ENCODE peak calls at places on chromosomes 7 and 10, in nine cellular contexts. One of them, this sample, is unnamed.

GRCh38 chr10:30587522-30588031 is 42.0 kb downstream of the LYZL2 start:
- DNase-seq in stimulated activated CD4-positive, alpha-beta T cell treated with anti-CD3 and anti-CD28 coated beads, Interleukin-1b, Interleukin-23, amount 100 ng/mL, for 24 hours: no peak
- DNase-seq in activated CD8-positive, alpha-beta memory T cell treated with anti-CD3 and anti-CD28 coated beads for 1 hour: no peak
- DNase-seq in coronary artery: no peak
- DNase-seq in DMS53: peak; percentile 15
- DNase-seq in renal cortical epithelial cell: no peak
- DNase-seq in kidney epithelial cell: no peak
- DNase-seq in PC-3: no peak
- DNase-seq in OCI-LY7: peak; percentile 76
- DNase-seq in this sample: no peak

GRCh38 chr7:36287371-36288241 is 102.1 kb upstream of the ANLN start:
- DNase-seq in kidney epithelial cell: no peak
- DNase-seq in stimulated activated CD4-positive, alpha-beta T cell treated with anti-CD3 and anti-CD28 coated beads, Interleukin-1b, Interleukin-23, amount 100 ng/mL, for 24 hours: no peak
- DNase-seq in DMS53: peak; percentile 80
- DNase-seq in OCI-LY7: peak; percentile 82
- DNase-seq in PC-3: peak; percentile 67
- DNase-seq in activated CD8-positive, alpha-beta memory T cell treated with anti-CD3 and anti-CD28 coated beads for 1 hour: no peak
- DNase-seq in renal cortical epithelial cell: no peak
- DNase-seq in coronary artery: no peak
- DNase-seq in this sample: no peak

GRCh38 chr10:107157071-107157470 is 7.4 kb downstream of the SORCS1 start:
- DNase-seq in coronary artery: no peak
- DNase-seq in renal cortical epithelial cell: no peak
- DNase-seq in PC-3: no peak
- DNase-seq in kidney epithelial cell: no peak
- DNase-seq in DMS53: no peak
- DNase-seq in OCI-LY7: no peak
- DNase-seq in activated CD8-positive, alpha-beta memory T cell treated with anti-CD3 and anti-CD28 coated beads for 1 hour: no peak
- DNase-seq in stimulated activated CD4-positive, alpha-beta T cell treated with anti-CD3 and anti-CD28 coated beads, Interleukin-1b, Interleukin-23, amount 100 ng/mL, for 24 hours: no peak
- DNase-seq in this sample: no peak

GRCh38 chr10:26331376-26331775 is 106.8 kb upstream of the APBB1IP start:
- DNase-seq in renal cortical epithelial cell: peak; percentile 78
- DNase-seq in stimulated activated CD4-positive, alpha-beta T cell treated with anti-CD3 and anti-CD28 coated beads, Interleukin-1b, Interleukin-23, amount 100 ng/mL, for 24 hours: no peak
- DNase-seq in PC-3: no peak
- DNase-seq in activated CD8-positive, alpha-beta memory T cell treated with anti-CD3 and anti-CD28 coated beads for 1 hour: no peak
- DNase-seq in kidney epithelial cell: no peak
- DNase-seq in OCI-LY7: no peak
- DNase-seq in coronary artery: no peak
- DNase-seq in DMS53: no peak
- DNase-seq in this sample: no peak

GRCh38 chr7:100629117-100629711 is 12.1 kb downstream of the TFR2 start:
- DNase-seq in PC-3: peak; percentile 55
- DNase-seq in coronary artery: no peak
- DNase-seq in OCI-LY7: peak; percentile 65
- DNase-seq in stimulated activated CD4-positive, alpha-beta T cell treated with anti-CD3 and anti-CD28 coated beads, Interleukin-1b, Interleukin-23, amount 100 ng/mL, for 24 hours: no peak
- DNase-seq in renal cortical epithelial cell: no peak
- DNase-seq in kidney epithelial cell: no peak
- DNase-seq in DMS53: peak; percentile 77
- DNase-seq in activated CD8-positive, alpha-beta memory T cell treated with anti-CD3 and anti-CD28 coated beads for 1 hour: no peak
- DNase-seq in this sample: no peak

GRCh38 chr10:113179270-113179669 is 229.2 kb downstream of the TCF7L2 start:
- DNase-seq in kidney epithelial cell: no peak
- DNase-seq in activated CD8-positive, alpha-beta memory T cell treated with anti-CD3 and anti-CD28 coated beads for 1 hour: no peak
- DNase-seq in PC-3: no peak
- DNase-seq in OCI-LY7: no peak
- DNase-seq in DMS53: no peak
- DNase-seq in renal cortical epithelial cell: no peak
- DNase-seq in coronary artery: no peak
- DNase-seq in stimulated activated CD4-positive, alpha-beta T cell treated with anti-CD3 and anti-CD28 coated beads, Interleukin-1b, Interleukin-23, amount 100 ng/mL, for 24 hours: no peak
- DNase-seq in this sample: no peak

GRCh38 chr10:82826132-82826531 is 951.1 kb downstream of the NRG3 start:
- DNase-seq in PC-3: no peak
- DNase-seq in renal cortical epithelial cell: peak; percentile 10
- DNase-seq in DMS53: no peak
- DNase-seq in activated CD8-positive, alpha-beta memory T cell treated with anti-CD3 and anti-CD28 coated beads for 1 hour: no peak
- DNase-seq in coronary artery: no peak
- DNase-seq in stimulated activated CD4-positive, alpha-beta T cell treated with anti-CD3 and anti-CD28 coated beads, Interleukin-1b, Interleukin-23, amount 100 ng/mL, for 24 hours: no peak
- DNase-seq in OCI-LY7: no peak
- DNase-seq in kidney epithelial cell: no peak
- DNase-seq in this sample: peak; percentile 68

GRCh38 chr10:12755075-12755474 is 246.4 kb downstream of the CCDC3 start:
- DNase-seq in DMS53: no peak
- DNase-seq in PC-3: no peak
- DNase-seq in stimulated activated CD4-positive, alpha-beta T cell treated with anti-CD3 and anti-CD28 coated beads, Interleukin-1b, Interleukin-23, amount 100 ng/mL, for 24 hours: no peak
- DNase-seq in renal cortical epithelial cell: no peak
- DNase-seq in activated CD8-positive, alpha-beta memory T cell treated with anti-CD3 and anti-CD28 coated beads for 1 hour: no peak
- DNase-seq in coronary artery: no peak
- DNase-seq in kidney epithelial cell: no peak
- DNase-seq in OCI-LY7: no peak
- DNase-seq in this sample: no peak

GRCh38 chr7:26153823-26154783 is 2.1 kb downstream of the NFE2L3 start:
- DNase-seq in DMS53: no peak
- DNase-seq in coronary artery: no peak
- DNase-seq in renal cortical epithelial cell: peak; percentile 67
- DNase-seq in stimulated activated CD4-positive, alpha-beta T cell treated with anti-CD3 and anti-CD28 coated beads, Interleukin-1b, Interleukin-23, amount 100 ng/mL, for 24 hours: peak; percentile 13
- DNase-seq in activated CD8-positive, alpha-beta memory T cell treated with anti-CD3 and anti-CD28 coated beads for 1 hour: no peak
- DNase-seq in PC-3: peak; percentile 84
- DNase-seq in kidney epithelial cell: no peak
- DNase-seq in OCI-LY7: peak; percentile 53
- DNase-seq in this sample: no peak

GRCh38 chr10:117246997-117247667 is 6.2 kb downstream of the SLC18A2 start:
- DNase-seq in DMS53: no peak
- DNase-seq in stimulated activated CD4-positive, alpha-beta T cell treated with anti-CD3 and anti-CD28 coated beads, Interleukin-1b, Interleukin-23, amount 100 ng/mL, for 24 hours: no peak
- DNase-seq in OCI-LY7: no peak
- DNase-seq in activated CD8-positive, alpha-beta memory T cell treated with anti-CD3 and anti-CD28 coated beads for 1 hour: no peak
- DNase-seq in renal cortical epithelial cell: peak; percentile 79
- DNase-seq in kidney epithelial cell: no peak
- DNase-seq in PC-3: no peak
- DNase-seq in coronary artery: no peak
- DNase-seq in this sample: no peak

GRCh38 chr7:100799037-100799896 is 28.1 kb downstream of the EPHB4 start:
- DNase-seq in PC-3: peak; percentile 70
- DNase-seq in coronary artery: no peak
- DNase-seq in kidney epithelial cell: no peak
- DNase-seq in activated CD8-positive, alpha-beta memory T cell treated with anti-CD3 and anti-CD28 coated beads for 1 hour: peak; percentile 9
- DNase-seq in stimulated activated CD4-positive, alpha-beta T cell treated with anti-CD3 and anti-CD28 coated beads, Interleukin-1b, Interleukin-23, amount 100 ng/mL, for 24 hours: peak; percentile 48
- DNase-seq in renal cortical epithelial cell: peak; percentile 47
- DNase-seq in DMS53: peak; percentile 70
- DNase-seq in OCI-LY7: peak; percentile 48
- DNase-seq in this sample: no peak

GRCh38 chr7:69683002-69683401 is 84.7 kb downstream of the AUTS2 start:
- DNase-seq in PC-3: no peak
- DNase-seq in DMS53: no peak
- DNase-seq in coronary artery: no peak
- DNase-seq in OCI-LY7: no peak
- DNase-seq in kidney epithelial cell: no peak
- DNase-seq in activated CD8-positive, alpha-beta memory T cell treated with anti-CD3 and anti-CD28 coated beads for 1 hour: no peak
- DNase-seq in stimulated activated CD4-positive, alpha-beta T cell treated with anti-CD3 and anti-CD28 coated beads, Interleukin-1b, Interleukin-23, amount 100 ng/mL, for 24 hours: no peak
- DNase-seq in renal cortical epithelial cell: no peak
- DNase-seq in this sample: no peak

GRCh38 chr7:756928-757560 is 30.0 kb upstream of the PRKAR1B start:
- DNase-seq in OCI-LY7: no peak
- DNase-seq in stimulated activated CD4-positive, alpha-beta T cell treated with anti-CD3 and anti-CD28 coated beads, Interleukin-1b, Interleukin-23, amount 100 ng/mL, for 24 hours: no peak
- DNase-seq in renal cortical epithelial cell: no peak
- DNase-seq in activated CD8-positive, alpha-beta memory T cell treated with anti-CD3 and anti-CD28 coated beads for 1 hour: no peak
- DNase-seq in DMS53: no peak
- DNase-seq in coronary artery: no peak
- DNase-seq in kidney epithelial cell: no peak
- DNase-seq in PC-3: no peak
- DNase-seq in this sample: no peak

GRCh38 chr10:988667-989545 is 672 bp downstream of the GTPBP4 start:
- DNase-seq in activated CD8-positive, alpha-beta memory T cell treated with anti-CD3 and anti-CD28 coated beads for 1 hour: peak; percentile 8
- DNase-seq in renal cortical epithelial cell: peak; percentile 41
- DNase-seq in coronary artery: peak; percentile 57
- DNase-seq in kidney epithelial cell: no peak
- DNase-seq in PC-3: no peak
- DNase-seq in stimulated activated CD4-positive, alpha-beta T cell treated with anti-CD3 and anti-CD28 coated beads, Interleukin-1b, Interleukin-23, amount 100 ng/mL, for 24 hours: peak; percentile 4
- DNase-seq in OCI-LY7: no peak
- DNase-seq in DMS53: peak; percentile 53
- DNase-seq in this sample: no peak

This sample was measured in keratinocyte.